ENCODE peak calls at places on chromosomes 6 and 20, in nine cellular contexts. V is fibroblast of the aortic adventitia, C is hepatocyte, H is GM06990, W is IMR-90, O is coronary artery, T is neural progenitor cell, L is upper lobe of right lung, I is AG04450. B is an unnamed sample.

GRCh38 chr20:38073307-38074010 is 39.9 kb downstream of the RPRD1B start:
- DNase-seq in C (peak), I (peak), W (peak), T (peak), O (peak), L (no peak), V (peak), H (no peak), B (no peak)

GRCh38 chr20:57211949-57212889 is 54.2 kb downstream of the BMP7 start:
- DNase-seq in O (no peak), H (no peak), C (peak), L (no peak), V (peak), W (peak), T (peak), I (peak), B (peak)

GRCh38 chr20:62238569-62239277 is 402 bp downstream of the OSBPL2 start:
- DNase-seq in I (no peak), T (peak), V (peak), C (peak), L (no peak), O (no peak), H (no peak), W (no peak), B (no peak)

GRCh38 chr6:20279608-20280287 is 67.5 kb upstream of the MBOAT1 start:
- DNase-seq in L (no peak), V (no peak), I (no peak), T (no peak), O (no peak), W (no peak), C (peak), H (no peak), B (peak)

GRCh38 chr6:25280617-25280990 is 1.4 kb downstream of the CARMIL1 start:
- DNase-seq in V (peak), T (peak), C (peak), O (no peak), W (no peak), L (no peak), I (no peak), H (no peak), B (no peak)

GRCh38 chr6:162211022-162211421 is 516.5 kb downstream of the PRKN start:
- DNase-seq in V (no peak), W (no peak), L (no peak), I (no peak), T (no peak), H (no peak), C (no peak), O (no peak), B (no peak)

GRCh38 chr6:16222826-16223225 is 15.6 kb upstream of the GMPR start:
- DNase-seq in L (no peak), I (no peak), V (no peak), C (no peak), W (no peak), T (no peak), H (no peak), O (peak), B (no peak)

GRCh38 chr6:16841241-16841640 is 80.0 kb upstream of the ATXN1 start:
- DNase-seq in T (no peak), O (no peak), H (no peak), W (peak), L (no peak), V (no peak), I (no peak), C (no peak), B (no peak)

GRCh38 chr6:13733178-13733851 is 21.7 kb upstream of the RANBP9 start:
- DNase-seq in C (peak), I (peak), T (no peak), W (peak), V (peak), O (no peak), H (no peak), L (peak), B (peak)

GRCh38 chr6:30691208-30691872 is 556 bp upstream of the NRM start:
- DNase-seq in H (no peak), V (no peak), C (no peak), O (no peak), I (no peak), W (no peak), L (no peak), T (peak), B (no peak)
- H3K4me3 ChIP-seq in H (peak), V (peak), C (peak), O (peak), I (peak), W (peak), L (peak), T (peak), B (peak)

GRCh38 chr20:23668477-23668951 is 20.3 kb downstream of the CST4 start:
- DNase-seq in W (peak), L (no peak), C (peak), O (no peak), V (peak), I (no peak), T (peak), H (no peak), B (peak)

GRCh38 chr20:23666698-23667097 is 22.1 kb downstream of the CST4 start:
- DNase-seq in T (no peak), C (no peak), O (no peak), L (no peak), I (no peak), W (no peak), V (no peak), H (no peak), B (no peak)

GRCh38 chr20:23664954-23665353 is 23.9 kb downstream of the CST4 start:
- DNase-seq in O (no peak), L (no peak), H (no peak), T (no peak), W (no peak), I (no peak), V (no peak), C (no peak), B (no peak)

GRCh38 chr20:23667666-23668065 is 21.2 kb downstream of the CST4 start:
- DNase-seq in I (no peak), C (no peak), L (no peak), O (no peak), H (no peak), V (no peak), W (no peak), T (no peak), B (no peak)

GRCh38 chr20:23666189-23666588 is 22.6 kb downstream of the CST4 start:
- DNase-seq in O (no peak), T (no peak), L (no peak), I (no peak), C (no peak), W (no peak), V (peak), H (no peak), B (no peak)
- TF ChIP-seq CTCF in O (no peak), T (peak), L (no peak), I (peak), C (peak), W (peak), V (peak), H (no peak), B (peak)

GRCh38 chr6:27135087-27135657 is 112.3 kb upstream of the PRSS16 start:
- DNase-seq in T (no peak), C (no peak), W (no peak), V (no peak), I (no peak), L (no peak), O (no peak), H (no peak), B (no peak)
- H3K4me3 ChIP-seq in T (no peak), C (no peak), W (no peak), V (no peak), I (no peak), L (no peak), O (no peak), H (no peak), B (no peak)

GRCh38 chr6:71887744-71888115 is 1.4 kb downstream of the RIMS1 start:
- DNase-seq in V (no peak), I (no peak), L (no peak), H (no peak), W (no peak), T (no peak), C (no peak), O (no peak), B (no peak)

GRCh38 chr6:71889366-71889765 is 3.0 kb downstream of the RIMS1 start:
- DNase-seq in I (no peak), T (no peak), C (no peak), W (no peak), V (no peak), O (no peak), L (no peak), H (no peak), B (no peak)

GRCh38 chr6:71888720-71889340 is 2.5 kb downstream of the RIMS1 start:
- DNase-seq in O (no peak), H (no peak), W (no peak), V (no peak), L (no peak), I (no peak), T (peak), C (no peak), B (no peak)

GRCh38 chr6:71887006-71887743 is 825 bp downstream of the RIMS1 start:
- DNase-seq in T (peak), L (peak), O (no peak), I (no peak), W (no peak), V (no peak), C (peak), H (no peak), B (no peak)

DNA sequence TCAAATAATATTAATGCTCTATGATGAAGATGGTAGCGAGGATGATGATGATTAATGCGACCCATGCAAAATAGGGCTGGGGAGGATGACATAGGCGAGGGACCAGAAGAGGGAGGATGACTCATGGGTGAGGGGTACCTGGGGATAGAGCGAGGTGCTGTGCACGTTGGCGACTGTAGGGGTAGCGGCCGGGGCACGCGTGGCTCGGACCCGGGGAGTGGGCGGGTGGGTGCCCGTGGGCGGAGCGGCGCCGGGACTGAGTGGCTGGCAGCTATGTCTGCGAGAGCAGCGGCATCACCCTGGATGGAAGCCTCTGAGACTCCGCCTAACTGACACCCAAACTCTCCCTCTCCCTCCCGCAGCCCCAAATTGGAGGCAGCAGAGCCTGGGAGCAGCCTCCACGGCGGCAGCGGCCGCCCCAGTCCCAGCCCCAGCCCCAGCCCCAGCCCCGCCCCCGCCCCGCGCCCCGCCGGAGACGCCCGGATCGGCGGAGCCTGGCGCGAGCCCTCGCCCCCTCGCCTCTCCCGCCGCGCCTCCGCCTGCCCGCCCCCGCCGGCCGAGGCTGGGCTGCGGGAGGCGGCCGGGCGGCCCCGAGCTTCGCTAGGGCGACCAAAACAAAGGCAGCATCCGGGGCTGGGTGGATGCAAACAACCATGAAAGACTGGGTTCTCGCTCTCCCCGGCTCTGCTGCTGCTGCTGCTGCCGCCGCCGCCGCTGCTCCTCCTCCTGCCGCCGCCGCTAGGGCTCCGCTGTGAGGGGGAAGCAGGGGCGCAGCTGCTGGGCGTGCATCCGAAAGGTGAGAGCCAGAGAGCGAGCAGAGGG is at the start of gene RIMS1:
- DNase-seq in L (peak), H (peak), W (no peak), I (no peak), V (peak), C (peak), O (no peak), T (peak), B (no peak)
- TF ChIP-seq CTCF in L (peak), H (peak), W (peak), I (peak), V (peak), C (peak), O (no peak), T (peak), B (peak)

GRCh38 chr6:137342607-137343186 is 123.5 kb upstream of the IFNGR1 start:
- DNase-seq in O (no peak), L (no peak), V (peak), H (no peak), T (no peak), I (no peak), W (no peak), C (no peak), B (no peak)
- H3K4me3 ChIP-seq in O (peak), L (peak), V (peak), H (peak), T (no peak), I (peak), W (peak), C (no peak), B (no peak)